ENCODE peak calls at places on chromosomes 3 and 15, in four cellular contexts. One of them, this sample, is unnamed.

GRCh38 chr15:65033659-65034269 is 4.3 kb upstream of the MTFMT start:
- DNase-seq in cardiac muscle cell: no peak
- DNase-seq in H1: no peak
- DNase-seq in aorta: no peak
- DNase-seq in this sample: no peak

GRCh38 chr3:149528344-149528657 is 53.8 kb downstream of the TM4SF4 start:
- DNase-seq in cardiac muscle cell: no peak
- DNase-seq in H1: no peak
- DNase-seq in aorta: no peak
- DNase-seq in this sample: no peak

GRCh38 chr3:185688808-185689207 is 102.7 kb downstream of the SENP2 start:
- DNase-seq in cardiac muscle cell: no peak
- DNase-seq in H1: peak; percentile 34
- DNase-seq in aorta: no peak
- DNase-seq in this sample: no peak

GRCh38 chr15:40386480-40386879 is 4.0 kb downstream of the KNSTRN start:
- DNase-seq in cardiac muscle cell: no peak
- DNase-seq in H1: no peak
- DNase-seq in aorta: no peak
- DNase-seq in this sample: no peak

GRCh38 chr3:172653004-172653403 is 57.9 kb downstream of the NCEH1 start:
- DNase-seq in cardiac muscle cell: no peak
- DNase-seq in H1: no peak
- DNase-seq in aorta: no peak
- DNase-seq in this sample: no peak

GRCh38 chr15:34119291-34119690 is 17.4 kb downstream of the PGBD4 start:
- DNase-seq in cardiac muscle cell: no peak
- DNase-seq in H1: no peak
- DNase-seq in aorta: no peak
- DNase-seq in this sample: no peak

GRCh38 chr15:92492556-92492955 is 98.9 kb downstream of the ST8SIA2 start:
- DNase-seq in cardiac muscle cell: no peak
- DNase-seq in H1: no peak
- DNase-seq in aorta: no peak
- DNase-seq in this sample: no peak

GRCh38 chr3:541328-541727 is 344.8 kb downstream of the CHL1 start:
- DNase-seq in cardiac muscle cell: peak; percentile 5
- DNase-seq in H1: no peak
- DNase-seq in aorta: no peak
- DNase-seq in this sample: no peak

GRCh38 chr3:174441588-174442316 is 417.4 kb upstream of the NAALADL2 start:
- DNase-seq in cardiac muscle cell: no peak
- DNase-seq in H1: no peak
- DNase-seq in aorta: no peak
- DNase-seq in this sample: no peak

GRCh38 chr15:52228928-52229327 is 37.7 kb upstream of the GNB5 start:
- DNase-seq in cardiac muscle cell: no peak
- DNase-seq in H1: peak; percentile 51
- DNase-seq in aorta: no peak
- DNase-seq in this sample: no peak

GRCh38 chr3:69462826-69463100 is 76.9 kb upstream of the FRMD4B start:
- DNase-seq in cardiac muscle cell: no peak
- DNase-seq in H1: no peak
- DNase-seq in aorta: no peak
- DNase-seq in this sample: no peak

GRCh38 chr15:27067175-27067574 is 96.2 kb downstream of the GABRG3 start:
- DNase-seq in cardiac muscle cell: no peak
- DNase-seq in H1: no peak
- DNase-seq in aorta: no peak
- DNase-seq in this sample: no peak

GRCh38 chr3:50248387-50248786 is 12.4 kb downstream of the GNAI2 start:
- DNase-seq in cardiac muscle cell: no peak
- DNase-seq in H1: no peak
- DNase-seq in aorta: peak; percentile 80
- DNase-seq in this sample: no peak

GRCh38 chr3:69805491-69805890 is 66.2 kb downstream of the MITF start:
- DNase-seq in cardiac muscle cell: no peak
- DNase-seq in H1: no peak
- DNase-seq in aorta: no peak
- DNase-seq in this sample: no peak

GRCh38 chr3:141782386-141782932 is 19.3 kb downstream of the GRK7 start:
- DNase-seq in cardiac muscle cell: no peak
- DNase-seq in H1: no peak
- DNase-seq in aorta: no peak
- DNase-seq in this sample: no peak

GRCh38 chr3:46409735-46410489 is 2.9 kb downstream of the CCRL2 start:
- DNase-seq in cardiac muscle cell: no peak
- DNase-seq in H1: no peak
- DNase-seq in aorta: no peak
- DNase-seq in this sample: no peak

GRCh38 chr15:77126927-77127326 is 56.0 kb upstream of the TSPAN3 start:
- DNase-seq in cardiac muscle cell: no peak
- DNase-seq in H1: no peak
- DNase-seq in aorta: no peak
- DNase-seq in this sample: no peak

GRCh38 chr15:61084944-61085367 is 144.1 kb downstream of the RORA start:
- DNase-seq in cardiac muscle cell: peak; percentile 11
- DNase-seq in H1: no peak
- DNase-seq in aorta: no peak
- DNase-seq in this sample: no peak

GRCh38 chr15:98943609-98944111 is 63.9 kb downstream of the PGPEP1L start:
- DNase-seq in cardiac muscle cell: no peak
- DNase-seq in H1: no peak
- DNase-seq in aorta: no peak
- DNase-seq in this sample: no peak

GRCh38 chr3:142027295-142027694 is 122.0 kb downstream of the TFDP2 start:
- DNase-seq in cardiac muscle cell: peak; percentile 20
- DNase-seq in H1: no peak
- DNase-seq in aorta: no peak
- DNase-seq in this sample: no peak

GRCh38 chr15:47473857-47474256 is 243.4 kb upstream of the SEMA6D start:
- DNase-seq in cardiac muscle cell: no peak
- DNase-seq in H1: no peak
- DNase-seq in aorta: peak; percentile 82
- DNase-seq in this sample: no peak

GRCh38 chr3:187000711-187001151 is 70.4 kb downstream of the ST6GAL1 start:
- DNase-seq in cardiac muscle cell: no peak
- DNase-seq in H1: no peak
- DNase-seq in aorta: no peak
- DNase-seq in this sample: no peak

GRCh38 chr3:61809879-61810278 is 248.5 kb downstream of the PTPRG start:
- DNase-seq in cardiac muscle cell: peak; percentile 34
- DNase-seq in H1: no peak
- DNase-seq in aorta: peak; percentile 56
- DNase-seq in this sample: no peak

GRCh38 chr3:146640955-146641867 is 36.1 kb upstream of the PLSCR5 start:
- DNase-seq in cardiac muscle cell: peak; percentile 64
- DNase-seq in H1: no peak
- DNase-seq in aorta: no peak
- DNase-seq in this sample: no peak

GRCh38 chr3:50251220-50251619 is 15.2 kb downstream of the GNAI2 start:
- DNase-seq in cardiac muscle cell: no peak
- DNase-seq in H1: no peak
- DNase-seq in aorta: no peak
- DNase-seq in this sample: no peak

GRCh38 chr3:16399473-16399872 is 114.0 kb downstream of the RFTN1 start:
- DNase-seq in cardiac muscle cell: peak; percentile 50
- DNase-seq in H1: no peak
- DNase-seq in aorta: no peak
- DNase-seq in this sample: no peak

GRCh38 chr3:64685331-64685799 is 2.4 kb downstream of the ADAMTS9 start:
- DNase-seq in cardiac muscle cell: no peak
- DNase-seq in H1: no peak
- DNase-seq in aorta: peak; percentile 74
- DNase-seq in this sample: peak; percentile 56

GRCh38 chr3:64686446-64686908 is 1.3 kb downstream of the ADAMTS9 start:
- DNase-seq in cardiac muscle cell: peak; percentile 77
- DNase-seq in H1: no peak
- DNase-seq in aorta: no peak
- DNase-seq in this sample: peak; percentile 76

GRCh38 chr3:64684715-64685261 is 3.0 kb downstream of the ADAMTS9 start:
- DNase-seq in cardiac muscle cell: peak; percentile 52
- DNase-seq in H1: no peak
- DNase-seq in aorta: peak; percentile 72
- DNase-seq in this sample: peak; percentile 54

GRCh38 chr3:64687381-64687780 is 419 bp downstream of the ADAMTS9 start:
- DNase-seq in cardiac muscle cell: no peak
- DNase-seq in H1: no peak
- DNase-seq in aorta: peak; percentile 55
- DNase-seq in this sample: no peak

GRCh38 chr3:64685800-64686445 is 1.9 kb downstream of the ADAMTS9 start:
- DNase-seq in cardiac muscle cell: peak; percentile 92
- DNase-seq in H1: no peak
- DNase-seq in aorta: peak; percentile 93
- DNase-seq in this sample: peak; percentile 90
- H3K4me3 ChIP-seq in cardiac muscle cell: peak overlapping the region; percentile 64
- H3K4me3 ChIP-seq in H1: peak overlapping the region; percentile 64
- H3K4me3 ChIP-seq in aorta: peak overlapping the region; percentile 76
- H3K4me3 ChIP-seq in this sample: peak overlapping the region; percentile 70

DNA sequence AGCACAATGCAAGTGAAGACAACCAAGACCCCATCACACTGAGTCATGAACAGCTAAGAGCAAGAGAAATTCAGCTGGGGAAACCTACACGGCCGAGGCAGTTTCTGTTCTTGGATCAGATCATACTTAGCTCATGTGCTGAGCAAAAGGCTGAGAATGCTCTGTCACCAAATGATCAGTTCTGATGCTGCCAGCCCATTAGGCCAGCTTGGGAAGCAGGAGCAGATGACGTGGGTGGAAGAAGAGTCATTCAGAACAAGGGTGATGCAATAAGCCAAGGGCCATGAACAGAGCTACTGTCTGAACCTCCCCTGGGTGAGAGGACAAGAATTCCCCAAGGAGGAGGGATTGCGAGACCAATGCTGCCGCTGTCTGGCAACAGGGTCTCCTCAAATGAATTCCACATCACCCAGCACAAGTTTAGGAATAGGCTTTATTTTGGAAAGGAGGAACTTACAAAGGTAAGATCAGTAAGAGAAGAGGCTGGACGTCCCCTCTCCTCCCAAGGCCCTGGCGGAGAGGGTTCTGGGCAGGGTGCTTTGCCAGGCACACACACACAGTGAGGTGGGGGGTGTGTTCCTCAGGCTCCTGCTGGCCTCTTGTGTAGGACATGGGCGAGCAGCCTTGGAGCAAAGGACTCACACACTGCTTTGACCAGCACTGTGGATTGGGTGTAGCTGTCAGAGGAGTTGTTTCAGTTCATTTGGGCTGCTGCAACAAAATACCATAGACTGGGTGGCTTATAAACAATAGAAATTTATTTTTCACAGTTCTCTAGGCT is 65.6 kb upstream of the CTXND1 start:
- DNase-seq in cardiac muscle cell: no peak
- DNase-seq in H1: no peak
- DNase-seq in aorta: no peak
- DNase-seq in this sample: no peak
- H3K27ac ChIP-seq in cardiac muscle cell: no peak overlapping the region
- H3K27ac ChIP-seq in H1: no peak overlapping the region
- H3K27ac ChIP-seq in aorta: no peak overlapping the region
- H3K27ac ChIP-seq in this sample: no peak overlapping the region

GRCh38 chr3:33438871-33439270 is 1.3 kb downstream of the UBP1 start:
- DNase-seq in cardiac muscle cell: no peak
- DNase-seq in H1: no peak
- DNase-seq in aorta: no peak
- DNase-seq in this sample: no peak
- H3K4me3 ChIP-seq in cardiac muscle cell: peak overlapping the region; percentile 88
- H3K4me3 ChIP-seq in H1: peak overlapping the region; percentile 87
- H3K4me3 ChIP-seq in aorta: peak overlapping the region; percentile 74
- H3K4me3 ChIP-seq in this sample: peak overlapping the region; percentile 91

GRCh38 chr3:138328341-138328740 is 1.3 kb downstream of the NME9 start:
- DNase-seq in cardiac muscle cell: peak; percentile 34
- DNase-seq in H1: no peak
- DNase-seq in aorta: no peak
- DNase-seq in this sample: no peak

GRCh38 chr3:138326866-138327595 is 2.6 kb downstream of the NME9 start:
- DNase-seq in cardiac muscle cell: no peak
- DNase-seq in H1: no peak
- DNase-seq in aorta: no peak
- DNase-seq in this sample: no peak

GRCh38 chr3:138327831-138328230 is 1.8 kb downstream of the NME9 start:
- DNase-seq in cardiac muscle cell: no peak
- DNase-seq in H1: no peak
- DNase-seq in aorta: no peak
- DNase-seq in this sample: no peak

GRCh38 chr3:138325990-138326389 is 3.7 kb downstream of the NME9 start:
- DNase-seq in cardiac muscle cell: no peak
- DNase-seq in H1: no peak
- DNase-seq in aorta: no peak
- DNase-seq in this sample: no peak

DNA sequence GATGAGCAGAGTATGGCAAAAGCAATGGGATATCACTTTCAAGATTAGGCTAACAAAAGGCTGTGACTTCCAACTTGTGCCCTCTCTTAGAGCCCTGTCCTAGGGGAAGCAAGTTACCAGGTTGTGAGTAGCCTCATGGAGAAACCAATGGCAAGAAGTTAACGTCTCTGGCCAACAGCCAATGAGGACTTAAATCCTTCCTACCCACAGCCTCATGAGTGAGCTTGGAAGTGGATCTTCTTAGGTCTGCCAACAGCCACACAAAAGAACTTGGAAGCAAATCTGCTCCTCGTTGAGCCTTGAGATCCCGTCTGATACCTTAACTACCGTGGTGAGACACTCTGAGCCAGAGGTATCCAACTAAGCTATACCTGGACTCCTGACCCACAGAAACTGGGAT is 5.7 kb downstream of the NME9 start:
- DNase-seq in cardiac muscle cell: no peak
- DNase-seq in H1: no peak
- DNase-seq in aorta: no peak
- DNase-seq in this sample: no peak
- H3K27ac ChIP-seq in cardiac muscle cell: no peak overlapping the region
- H3K27ac ChIP-seq in H1: no peak overlapping the region
- H3K27ac ChIP-seq in aorta: no peak overlapping the region
- H3K27ac ChIP-seq in this sample: no peak overlapping the region

DNA sequence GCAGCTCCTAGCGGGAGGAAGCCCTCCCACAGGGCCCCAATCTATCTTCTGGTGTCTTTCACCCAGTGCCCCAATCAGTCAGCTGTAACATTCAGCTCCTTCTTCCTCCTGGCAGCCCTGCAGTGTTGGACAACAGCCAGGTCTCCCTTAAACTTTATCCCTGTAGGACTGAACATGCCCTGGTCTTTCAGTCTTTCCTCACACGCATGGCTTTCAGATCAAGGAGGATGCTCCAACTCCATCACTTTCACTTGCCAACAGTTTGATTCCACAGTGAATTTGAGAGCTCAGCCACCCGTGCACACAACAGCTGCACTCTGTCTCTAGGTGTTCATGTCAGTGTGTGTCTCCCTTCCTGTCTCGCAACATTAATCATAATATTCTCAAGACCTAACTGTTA is 28.5 kb upstream of the LRRC34 start:
- DNase-seq in cardiac muscle cell: no peak
- DNase-seq in H1: no peak
- DNase-seq in aorta: no peak
- DNase-seq in this sample: no peak
- H3K4me3 ChIP-seq in cardiac muscle cell: no peak overlapping the region
- H3K4me3 ChIP-seq in H1: no peak overlapping the region
- H3K4me3 ChIP-seq in aorta: no peak overlapping the region
- H3K4me3 ChIP-seq in this sample: no peak overlapping the region